ENCODE peak calls at places on chromosomes 1 and 21, in six cellular contexts. U is GM23338, B is upper lobe of right lung, J is colonic mucosa, Z is fibroblast of lung, G is right atrium auricular region. H is an unnamed sample.

GRCh38 chr1:225484657-225485606 is 57.1 kb upstream of the LBR start:
- DNase-seq in U (no peak), J (no peak), Z (no peak), B (peak), G (peak), H (no peak)

GRCh38 chr1:203368624-203369451 is 17.9 kb upstream of the FMOD start:
- DNase-seq in G (peak), U (no peak), Z (peak), B (no peak), J (peak), H (peak)

GRCh38 chr21:46401186-46401910 is 57.3 kb upstream of the DIP2A start:
- DNase-seq in J (no peak), U (no peak), G (no peak), Z (no peak), B (no peak), H (no peak)

GRCh38 chr1:243846761-243847160 is 3.3 kb downstream of the AKT3 start:
- DNase-seq in Z (no peak), U (no peak), G (no peak), J (no peak), B (no peak), H (no peak)

GRCh38 chr1:160114085-160114484 is 1.5 kb upstream of the ATP1A2 start:
- DNase-seq in U (no peak), J (no peak), Z (no peak), B (no peak), G (no peak), H (no peak)

GRCh38 chr1:150282558-150282958 is 204 bp downstream of the CIART start:
- DNase-seq in J (peak), G (no peak), B (peak), Z (no peak), U (no peak), H (no peak)

GRCh38 chr1:32900956-32901822 is at the start of gene TMEM54:
- DNase-seq in Z (peak), J (peak), B (peak), G (no peak), U (peak), H (peak)

GRCh38 chr1:184590163-184590750 is 164.4 kb downstream of the EDEM3 start:
- DNase-seq in B (no peak), J (peak), G (no peak), U (no peak), Z (no peak), H (peak)

GRCh38 chr1:229425564-229426159 is 8.2 kb downstream of the ACTA1 start:
- DNase-seq in Z (no peak), B (no peak), U (no peak), J (no peak), G (no peak), H (no peak)

GRCh38 chr1:229420224-229420623 is 13.7 kb downstream of the ACTA1 start:
- DNase-seq in J (no peak), Z (no peak), U (no peak), G (no peak), B (peak), H (no peak)

GRCh38 chr1:229420765-229421164 is 13.1 kb downstream of the ACTA1 start:
- DNase-seq in B (no peak), J (no peak), G (no peak), U (no peak), Z (no peak), H (no peak)
- TF ChIP-seq CTCF in B (no peak), J (no peak), G (no peak), U (no peak), Z (no peak), H (no peak)

DNA sequence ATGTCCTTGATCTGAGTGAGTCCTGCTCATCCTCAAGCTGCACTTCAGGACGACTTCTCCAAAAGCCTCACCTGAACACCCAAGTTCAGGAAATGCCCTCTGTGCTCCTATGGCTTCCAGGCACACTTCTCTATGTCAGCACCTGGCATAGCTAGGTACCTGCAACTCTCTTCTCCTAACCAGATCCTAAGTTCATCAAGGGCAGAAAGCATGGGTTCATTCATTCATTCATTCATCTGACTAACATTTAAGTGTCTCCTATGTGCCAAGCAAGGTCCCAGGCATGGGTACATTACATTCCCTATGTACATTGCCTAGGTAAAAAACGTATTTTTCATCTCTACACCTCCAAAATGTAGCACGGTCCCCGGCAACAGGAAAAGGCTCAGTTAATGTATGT is 4.0 kb downstream of the RGS8 start:
- DNase-seq in U (no peak), Z (no peak), B (no peak), J (no peak), G (no peak), H (no peak)
- H3K27ac ChIP-seq in U (no peak), Z (no peak), B (no peak), J (no peak), G (no peak), H (no peak)

GRCh38 chr1:165288301-165289120 is 68.0 kb downstream of the LMX1A start:
- DNase-seq in J (peak), Z (no peak), U (peak), B (no peak), G (no peak), H (no peak)
- TF ChIP-seq CTCF in J (no peak), Z (no peak), U (no peak), B (no peak), G (no peak), H (no peak)

DNA sequence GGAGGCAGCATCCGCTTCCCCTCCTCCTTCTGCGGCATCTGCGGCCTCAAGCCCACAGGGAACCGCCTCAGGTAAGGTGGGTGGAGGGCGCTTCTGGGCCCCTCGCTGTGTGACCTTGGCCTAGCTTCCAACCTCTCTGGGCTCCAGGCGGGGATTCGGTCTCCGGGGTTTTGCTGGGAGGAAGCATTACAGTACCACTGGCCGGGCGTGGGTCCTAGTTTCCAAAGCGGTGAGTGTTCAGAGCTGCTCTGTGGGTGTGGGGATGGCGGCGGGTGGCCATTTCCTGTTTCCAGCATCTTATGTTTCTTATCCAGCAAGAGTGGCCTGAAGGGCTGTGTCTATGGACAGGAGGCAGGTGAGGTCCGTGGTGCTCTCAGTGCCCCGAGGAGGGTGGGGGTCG is 11.6 kb downstream of the FAAH start:
- DNase-seq in Z (no peak), G (no peak), U (peak), B (peak), J (no peak), H (no peak)
- H3K27ac ChIP-seq in Z (no peak), G (no peak), U (peak), B (no peak), J (no peak), H (no peak)

DNA sequence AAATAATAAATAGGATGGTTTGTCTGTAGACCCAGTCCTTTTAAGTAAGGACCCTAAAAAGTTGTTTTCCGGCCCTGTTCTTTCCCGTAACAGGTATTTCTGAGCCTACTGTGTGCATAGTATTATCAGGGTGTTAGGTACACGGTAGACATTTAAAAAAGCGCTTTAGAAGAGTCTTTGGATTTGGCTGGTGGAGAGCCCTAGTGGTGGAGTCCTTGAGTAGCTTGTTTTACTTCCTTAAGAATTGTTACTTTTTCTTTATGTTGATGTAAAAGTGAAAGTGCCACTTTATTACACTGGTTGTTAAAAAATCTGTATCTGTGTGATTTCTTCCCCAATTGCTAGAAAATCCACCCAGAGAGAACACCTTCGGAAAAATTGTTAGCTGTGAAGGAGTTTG is 36.8 kb downstream of the SMYD2 start:
- DNase-seq in B (no peak), Z (no peak), G (no peak), J (no peak), U (peak), H (no peak)
- TF ChIP-seq CTCF in B (no peak), Z (peak), G (no peak), J (no peak), U (peak), H (no peak)

GRCh38 chr1:171142451-171143121 is 42.5 kb upstream of the FMO2 start:
- DNase-seq in U (peak), Z (peak), G (peak), J (peak), B (no peak), H (no peak)

GRCh38 chr1:171140466-171140865 is 44.6 kb upstream of the FMO2 start:
- DNase-seq in G (no peak), U (no peak), B (no peak), J (no peak), Z (no peak), H (no peak)

GRCh38 chr1:171139890-171140289 is 45.2 kb upstream of the FMO2 start:
- DNase-seq in J (no peak), Z (no peak), G (no peak), U (no peak), B (no peak), H (no peak)

GRCh38 chr1:171142081-171142450 is 43.0 kb upstream of the FMO2 start:
- DNase-seq in U (no peak), J (peak), G (peak), B (no peak), Z (peak), H (no peak)

GRCh38 chr1:171141336-171142051 is 43.6 kb upstream of the FMO2 start:
- DNase-seq in G (peak), B (no peak), U (peak), Z (peak), J (no peak), H (no peak)
- H3K27ac ChIP-seq in G (peak), B (peak), U (no peak), Z (peak), J (peak), H (no peak)

DNA sequence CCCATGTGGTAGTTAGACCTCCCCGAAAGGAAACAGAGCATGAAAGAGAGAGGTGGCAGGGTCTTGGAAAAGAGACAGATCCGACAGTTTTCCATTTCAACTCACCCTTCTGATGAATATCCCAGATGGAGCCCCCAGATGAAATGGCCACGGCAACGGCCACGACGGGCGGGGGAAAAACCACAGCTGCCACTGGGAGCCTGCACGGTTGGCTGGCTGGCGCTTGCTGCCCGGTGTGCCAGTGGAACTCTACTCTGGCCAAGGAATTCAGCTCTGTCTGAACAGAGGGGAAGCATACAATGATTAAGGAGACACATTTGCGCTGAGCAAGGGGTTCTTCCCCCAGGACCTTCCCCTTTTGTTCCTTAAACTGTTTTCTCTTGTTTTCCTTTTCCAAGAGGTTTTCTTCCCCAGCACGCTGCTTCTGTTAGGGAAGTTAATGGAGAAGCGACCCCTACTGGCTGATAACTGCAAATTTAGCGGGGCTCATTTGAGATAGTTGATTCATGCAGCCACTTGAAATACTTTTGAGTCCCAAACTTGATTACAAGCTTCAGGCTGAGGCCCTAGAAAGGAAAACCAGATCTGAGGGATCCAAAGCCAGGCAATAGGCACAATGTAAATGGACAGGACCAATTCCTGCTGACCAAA is 1122.5 kb downstream of the NCAM2 start:
- DNase-seq in U (peak), J (no peak), Z (peak), G (no peak), B (peak), H (no peak)
- TF ChIP-seq CTCF in U (peak), J (no peak), Z (peak), G (no peak), B (no peak), H (no peak)

H was measured in RWPE1.